ENCODE peak calls at places on chromosomes 5 and 9, in eight cellular contexts. E is thoracic aorta, Y is lower leg skin, F is CMK, U is amniotic epithelial cell, V is sciatic nerve, T is dorsolateral prefrontal cortex, M is RWPE1. H is an unnamed sample.

GRCh38 chr9:133154097-133154989 is 9.4 kb downstream of the GBGT1 start:
- DNase-seq in E (no peak), Y (no peak), F (no peak), U (no peak), V (no peak), T (no peak), M (no peak), H (no peak)

GRCh38 chr9:120445974-120446373 is 134.0 kb downstream of the CDK5RAP2 start:
- DNase-seq in E (no peak), Y (no peak), F (no peak), U (no peak), V (no peak), T (no peak), M (no peak), H (no peak)

GRCh38 chr5:141814064-141814982 is 63.9 kb downstream of the PCDH1 start:
- DNase-seq in E (no peak), Y (no peak), F (peak; percentile 7), U (peak; percentile 13), V (no peak), T (no peak), M (peak; percentile 74), H (peak; percentile 19)

GRCh38 chr5:135036405-135036804 is 2.4 kb upstream of the PITX1 start:
- DNase-seq in E (no peak), Y (no peak), F (no peak), U (no peak), V (no peak), T (no peak), M (no peak), H (no peak)

GRCh38 chr5:179123109-179123426 is 62.9 kb downstream of the ZNF354C start:
- DNase-seq in E (no peak), Y (no peak), F (no peak), U (no peak), V (no peak), T (no peak), M (no peak), H (no peak)

GRCh38 chr5:178991190-178992145 is 3.7 kb downstream of the GRM6 start:
- DNase-seq in E (no peak), Y (peak; percentile 80), F (no peak), U (no peak), V (no peak), T (no peak), M (no peak), H (no peak)

GRCh38 chr5:170681013-170681433 is 102.5 kb upstream of the GABRP start:
- DNase-seq in E (no peak), Y (no peak), F (no peak), U (peak; percentile 29), V (no peak), T (no peak), M (peak; percentile 63), H (peak; percentile 55)

GRCh38 chr9:136689108-136689460 is 1.8 kb upstream of the AGPAT2 start:
- DNase-seq in E (no peak), Y (no peak), F (no peak), U (no peak), V (no peak), T (no peak), M (no peak), H (no peak)

GRCh38 chr9:81871695-81872094 is 56.5 kb upstream of the SPATA31D4 start:
- DNase-seq in E (no peak), Y (no peak), F (no peak), U (peak; percentile 26), V (no peak), T (no peak), M (peak; percentile 51), H (peak; percentile 53)

GRCh38 chr9:113828211-113828610 is 47.9 kb upstream of the ZNF618 start:
- DNase-seq in E (no peak), Y (no peak), F (no peak), U (no peak), V (no peak), T (no peak), M (no peak), H (peak; percentile 40)

GRCh38 chr9:116080561-116080960 is 73.0 kb upstream of the PAPPA start:
- DNase-seq in E (no peak), Y (no peak), F (no peak), U (no peak), V (no peak), T (no peak), M (no peak), H (no peak)

GRCh38 chr9:69023650-69024049 is 9.7 kb upstream of the PRKACG start:
- DNase-seq in E (no peak), Y (no peak), F (no peak), U (no peak), V (no peak), T (no peak), M (no peak), H (no peak)

GRCh38 chr5:169873642-169874041 is 106.7 kb downstream of the INSYN2B start:
- DNase-seq in E (no peak), Y (no peak), F (no peak), U (peak; percentile 82), V (no peak), T (peak; percentile 74), M (no peak), H (peak; percentile 99)

GRCh38 chr9:137972988-137973470 is 95.4 kb downstream of the CACNA1B start:
- DNase-seq in E (no peak), Y (peak; percentile 76), F (no peak), U (no peak), V (peak; percentile 23), T (no peak), M (no peak), H (no peak)

GRCh38 chr5:143957455-143957854 is 145.5 kb downstream of the HMHB1 start:
- DNase-seq in E (no peak), Y (no peak), F (no peak), U (no peak), V (no peak), T (no peak), M (no peak), H (no peak)